ENCODE peak calls at places on chromosomes 3 and 15, in four cellular contexts. W is K562; M is CD4-positive, CD25-positive, alpha-beta regulatory T cell; I is psoas muscle. C is an unnamed sample.

GRCh38 chr3:149415484-149415883 is 38.0 kb upstream of the TM4SF1 start:
- DNase-seq in W (no peak), I (no peak), M (no peak), C (no peak)

GRCh38 chr3:33634262-33634661 is 83.8 kb downstream of the CLASP2 start:
- DNase-seq in W (no peak), I (no peak), M (no peak), C (no peak)

GRCh38 chr15:45645026-45645980 is 10.5 kb downstream of the SQOR start:
- DNase-seq in W (no peak), I (no peak), M (no peak), C (no peak)

GRCh38 chr3:172057059-172057458 is 17.7 kb downstream of the FNDC3B start:
- DNase-seq in W (no peak), M (no peak), I (no peak), C (no peak)

GRCh38 chr3:43346990-43347749 is 60.8 kb downstream of the SNRK start:
- DNase-seq in W (no peak), I (no peak), M (no peak), C (no peak)

GRCh38 chr3:108006077-108006675 is 84.7 kb downstream of the CD47 start:
- DNase-seq in M (no peak), I (no peak), W (peak; percentile 19), C (no peak)

GRCh38 chr3:127159547-127159946 is 33.4 kb upstream of the PRR23E start:
- DNase-seq in M (no peak), W (no peak), I (no peak), C (peak; percentile 23)

GRCh38 chr3:138889792-138890191 is 55.1 kb upstream of the PIK3CB start:
- DNase-seq in W (no peak), I (no peak), M (no peak), C (no peak)

GRCh38 chr3:177106184-177106583 is 91.1 kb downstream of the TBL1XR1 start:
- DNase-seq in M (no peak), W (no peak), I (no peak), C (no peak)

GRCh38 chr3:177107840-177108239 is 89.4 kb downstream of the TBL1XR1 start:
- DNase-seq in M (no peak), W (no peak), I (no peak), C (no peak)

GRCh38 chr3:177108648-177109047 is 88.6 kb downstream of the TBL1XR1 start:
- DNase-seq in I (no peak), W (no peak), M (no peak), C (no peak)

GRCh38 chr3:177105623-177106022 is 91.7 kb downstream of the TBL1XR1 start:
- DNase-seq in W (no peak), I (no peak), M (no peak), C (no peak)

DNA sequence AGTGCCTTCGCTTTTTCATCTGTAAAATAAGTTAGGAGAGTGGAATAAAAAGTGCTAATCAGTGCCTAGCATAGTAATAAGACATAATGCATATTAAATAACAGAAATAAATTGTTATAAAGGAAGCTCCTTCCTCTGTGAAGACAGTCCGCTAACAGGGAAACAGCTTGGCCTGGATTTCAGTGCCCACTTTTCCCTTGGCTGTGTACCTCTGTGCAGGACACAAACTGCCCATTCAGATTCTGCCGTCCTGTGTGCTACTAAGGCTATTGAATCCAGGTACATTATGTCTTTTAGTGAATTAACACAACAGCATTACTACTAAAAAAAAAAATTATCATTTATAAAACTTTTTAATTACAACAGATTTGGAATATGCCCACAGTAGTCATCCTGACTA is 90.7 kb downstream of the TBL1XR1 start:
- DNase-seq in I (no peak), W (no peak), M (no peak), C (no peak)
- H3K4me1 ChIP-seq in I (peaks cover 85% of the 10 kb centered on the region), W (peaks cover 25% of the 10 kb centered on the region), M (peaks cover 66% of the 10 kb centered on the region), C (peaks cover 8% of the 10 kb centered on the region)

DNA sequence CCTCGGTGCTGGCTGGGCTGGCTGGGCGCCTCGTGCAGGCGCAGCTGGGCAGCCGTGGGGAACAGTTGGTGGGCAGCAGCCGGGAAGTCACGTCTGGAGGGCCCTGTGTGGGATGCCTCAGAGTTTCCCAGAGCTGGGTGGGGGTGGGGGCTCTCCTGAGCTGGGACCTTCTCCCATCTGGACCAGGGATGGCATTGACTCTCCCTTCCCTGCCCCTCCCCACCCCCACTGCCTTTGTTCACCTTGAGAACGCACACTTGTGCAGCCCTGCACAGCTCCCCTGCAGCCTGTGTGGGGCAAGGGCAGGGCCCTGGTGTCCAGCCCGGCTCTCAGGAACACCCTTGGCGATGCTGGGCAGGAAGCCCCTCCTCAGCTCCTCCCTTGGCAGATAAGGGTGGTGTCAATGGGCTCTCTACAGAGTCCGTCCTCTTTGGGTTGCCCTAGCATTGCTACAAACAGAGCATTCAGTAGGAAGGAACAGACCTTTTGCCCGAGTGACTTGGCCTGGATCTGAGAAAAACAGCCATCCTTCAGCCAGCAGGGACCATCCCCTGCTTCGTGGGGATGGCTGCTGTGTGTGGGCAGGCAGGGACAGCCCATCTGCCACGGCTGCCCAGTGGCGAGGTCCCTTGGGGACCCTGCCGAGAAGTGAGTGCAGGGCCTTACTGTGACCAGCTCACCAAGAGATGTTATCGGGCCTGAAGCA is 25.5 kb upstream of the KLF13 start:
- DNase-seq in I (peak; percentile 54), W (no peak), M (no peak), C (no peak)
- H3K27ac ChIP-seq in I (no peak overlapping the region), W (no peak overlapping the region), M (no peak overlapping the region), C (no peak overlapping the region)

GRCh38 chr3:45712434-45713110 is 23.4 kb downstream of the SACM1L start:
- DNase-seq in W (no peak), I (no peak), M (no peak), C (no peak)
- H3K36me3 ChIP-seq in W (peaks cover 81% of the 10 kb centered on the region), I (peaks cover 82% of the 10 kb centered on the region), M (peaks cover 83% of the 10 kb centered on the region), C (peaks cover under 1% of the 10 kb centered on the region)

GRCh38 chr3:61682671-61683408 is 121.5 kb downstream of the PTPRG start:
- DNase-seq in I (no peak), W (no peak), M (no peak), C (no peak)
- H3K4me1 ChIP-seq in I (peaks cover 35% of the 10 kb centered on the region), W (no peaks in the 10 kb centered on the region), M (no peaks in the 10 kb centered on the region), C (peaks cover 6% of the 10 kb centered on the region)

GRCh38 chr3:132283440-132283839 is 33.8 kb upstream of the ACP3 start:
- DNase-seq in M (no peak), W (no peak), I (no peak), C (no peak)
- H3K27ac ChIP-seq in M (no peak overlapping the region), W (no peak overlapping the region), I (no peak overlapping the region), C (no peak overlapping the region)

DNA sequence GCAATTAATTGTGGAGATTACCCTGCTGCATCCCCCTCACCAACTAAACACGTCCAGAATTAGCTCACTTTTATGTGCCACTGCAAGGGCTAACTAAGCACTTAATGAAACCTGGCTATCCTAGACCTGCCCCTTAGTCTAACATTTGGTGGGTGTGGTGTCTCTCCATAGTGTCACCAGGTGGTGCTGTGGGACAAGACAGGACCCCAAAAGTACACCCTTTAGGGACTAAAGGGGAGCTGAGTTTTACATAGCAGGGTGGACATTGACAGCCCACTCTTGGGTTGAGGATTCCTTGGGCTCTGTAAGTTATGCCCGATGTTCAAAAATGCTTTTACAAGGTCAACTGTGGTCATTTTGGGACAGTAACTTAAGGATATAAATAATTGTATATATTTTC is 5.7 kb downstream of the DUT start:
- DNase-seq in W (peak; percentile 42), M (no peak), I (no peak), C (no peak)
- H3K36me3 ChIP-seq in W (peaks cover 88% of the 10 kb centered on the region), M (peaks cover 17% of the 10 kb centered on the region), I (peaks cover 85% of the 10 kb centered on the region), C (no peaks in the 10 kb centered on the region)

C was measured in aorta.